ENCODE peak calls at places on chromosomes 11 and 22, in eight cellular contexts. U is transverse colon, L is A549, E is right lobe of liver, O is Peyer's patch, S is IMR-90, J is heart left ventricle, R is adrenal gland. Z is an unnamed sample. For H3K4me1, the result is how much of the 10 kb centered on the place peaks cover.

GRCh38 chr11:128814856-128815705 is 52.0 kb downstream of the KCNJ1 start:
- DNase-seq in S (peak), U (peak), R (peak), L (no peak), E (no peak), O (no peak), J (peak), Z (no peak)

GRCh38 chr22:31289335-31289734 is 3.0 kb downstream of the PIK3IP1 start:
- DNase-seq in L (no peak), E (no peak), S (no peak), R (no peak), J (no peak), O (peak), U (peak), Z (peak)

GRCh38 chr11:133825156-133825555 is 20.2 kb downstream of the SPATA19 start:
- DNase-seq in J (no peak), L (no peak), U (no peak), R (no peak), E (no peak), O (no peak), S (no peak), Z (no peak)

GRCh38 chr11:45982656-45983470 is 60.4 kb downstream of the LARGE2 start:
- DNase-seq in U (no peak), O (no peak), J (peak), R (peak), S (peak), E (no peak), L (no peak), Z (no peak)

GRCh38 chr11:90288207-90288821 is 65.5 kb upstream of the CHORDC1 start:
- DNase-seq in U (no peak), J (no peak), R (no peak), L (peak), E (no peak), O (no peak), S (peak), Z (no peak)

GRCh38 chr22:21952586-21953571 is at the start of gene PPM1F:
- DNase-seq in U (peak), J (peak), R (peak), E (peak), O (peak), S (peak), L (peak), Z (peak)

GRCh38 chr11:95516786-95517185 is 272.8 kb downstream of the FAM76B start:
- DNase-seq in E (no peak), L (no peak), R (no peak), O (no peak), S (peak), U (no peak), J (no peak), Z (no peak)

GRCh38 chr11:86015699-86016098 is 53.2 kb downstream of the PICALM start:
- DNase-seq in E (no peak), S (no peak), L (no peak), J (no peak), U (no peak), R (no peak), O (no peak), Z (no peak)

GRCh38 chr11:9132203-9132878 is 40.9 kb upstream of the SCUBE2 start:
- DNase-seq in L (no peak), S (no peak), U (no peak), R (no peak), O (no peak), J (no peak), E (no peak), Z (no peak)

GRCh38 chr22:17258015-17258827 is 39.0 kb upstream of the ADA2 start:
- DNase-seq in J (peak), R (peak), E (peak), S (no peak), O (peak), L (no peak), U (peak), Z (peak)

GRCh38 chr11:93510196-93510898 is 32.8 kb downstream of the SMCO4 start:
- DNase-seq in R (peak), U (no peak), J (no peak), O (no peak), E (no peak), S (no peak), L (no peak), Z (no peak)

GRCh38 chr22:44667829-44668189 is 34.2 kb upstream of the PRR5 start:
- DNase-seq in J (no peak), R (no peak), L (no peak), S (no peak), O (peak), E (no peak), U (peak), Z (no peak)

GRCh38 chr11:47412152-47412746 is 3.9 kb downstream of the SLC39A13 start:
- DNase-seq in O (peak), R (peak), E (peak), L (peak), J (no peak), U (peak), S (peak), Z (peak)

GRCh38 chr11:69278091-69278867 is 15.7 kb upstream of the MYEOV start:
- DNase-seq in J (no peak), U (peak), R (no peak), E (no peak), S (no peak), L (no peak), O (peak), Z (peak)

GRCh38 chr11:126586303-126586627 is 230.8 kb downstream of the ST3GAL4 start:
- DNase-seq in E (no peak), J (no peak), L (no peak), U (no peak), S (no peak), R (no peak), O (no peak), Z (peak)

GRCh38 chr11:110299006-110299785 is 2.8 kb upstream of the RDX start:
- DNase-seq in O (no peak), E (no peak), J (no peak), L (no peak), R (no peak), S (no peak), U (no peak), Z (no peak)

GRCh38 chr22:30422481-30423295 is 2.9 kb upstream of the MTFP1 start:
- DNase-seq in L (peak), J (peak), E (peak), O (peak), U (peak), S (peak), R (peak), Z (no peak)

GRCh38 chr22:36823177-36823839 is 6.5 kb upstream of the PVALB start:
- DNase-seq in S (peak), R (no peak), O (no peak), U (no peak), E (no peak), J (no peak), L (no peak), Z (no peak)

GRCh38 chr22:36211237-36211881 is 9.8 kb upstream of the APOL4 start:
- DNase-seq in J (peak), U (no peak), O (no peak), L (no peak), R (peak), E (no peak), S (peak), Z (no peak)

GRCh38 chr11:108324587-108324986 is 101.7 kb downstream of the ATM start:
- DNase-seq in J (no peak), E (no peak), S (peak), R (no peak), L (no peak), U (no peak), O (no peak), Z (no peak)

GRCh38 chr11:75563978-75564552 is 2.0 kb downstream of the SERPINH1 start:
- DNase-seq in E (no peak), U (peak), S (peak), L (no peak), O (no peak), R (peak), J (peak), Z (no peak)

GRCh38 chr11:95095858-95096587 is 6.4 kb downstream of the ENDOD1 start:
- DNase-seq in U (no peak), R (no peak), O (no peak), J (no peak), E (no peak), L (no peak), S (peak), Z (no peak)

GRCh38 chr11:75420224-75421034 is 12.6 kb downstream of the KLHL35 start:
- DNase-seq in L (no peak), E (no peak), U (peak), S (no peak), R (no peak), O (no peak), J (no peak), Z (peak)

GRCh38 chr11:10666556-10666955 is 27.0 kb downstream of the IRAG1 start:
- DNase-seq in S (peak), L (no peak), E (no peak), U (no peak), J (no peak), R (no peak), O (no peak), Z (no peak)

GRCh38 chr11:119189393-119189792 is 4.1 kb downstream of the NHERF4 start:
- DNase-seq in R (no peak), L (no peak), E (no peak), O (no peak), J (no peak), S (no peak), U (no peak), Z (no peak)

GRCh38 chr11:29395555-29396072 is 621.2 kb downstream of the KCNA4 start:
- DNase-seq in E (no peak), S (no peak), U (no peak), R (no peak), O (no peak), L (no peak), J (no peak), Z (no peak)

GRCh38 chr11:105609341-105609781 is 512 bp upstream of the GRIA4 start:
- DNase-seq in S (peak), R (no peak), U (no peak), L (no peak), E (no peak), O (peak), J (no peak), Z (peak)

GRCh38 chr11:105611837-105612480 is 2.1 kb downstream of the GRIA4 start:
- DNase-seq in S (no peak), R (no peak), O (no peak), E (no peak), L (no peak), J (no peak), U (no peak), Z (no peak)

GRCh38 chr11:105610796-105611361 is 1.0 kb downstream of the GRIA4 start:
- DNase-seq in U (no peak), S (no peak), E (no peak), L (no peak), O (no peak), R (no peak), J (no peak), Z (no peak)

GRCh38 chr11:105611414-105611813 is 1.5 kb downstream of the GRIA4 start:
- DNase-seq in E (no peak), U (no peak), S (no peak), O (no peak), L (no peak), R (no peak), J (no peak), Z (no peak)

DNA sequence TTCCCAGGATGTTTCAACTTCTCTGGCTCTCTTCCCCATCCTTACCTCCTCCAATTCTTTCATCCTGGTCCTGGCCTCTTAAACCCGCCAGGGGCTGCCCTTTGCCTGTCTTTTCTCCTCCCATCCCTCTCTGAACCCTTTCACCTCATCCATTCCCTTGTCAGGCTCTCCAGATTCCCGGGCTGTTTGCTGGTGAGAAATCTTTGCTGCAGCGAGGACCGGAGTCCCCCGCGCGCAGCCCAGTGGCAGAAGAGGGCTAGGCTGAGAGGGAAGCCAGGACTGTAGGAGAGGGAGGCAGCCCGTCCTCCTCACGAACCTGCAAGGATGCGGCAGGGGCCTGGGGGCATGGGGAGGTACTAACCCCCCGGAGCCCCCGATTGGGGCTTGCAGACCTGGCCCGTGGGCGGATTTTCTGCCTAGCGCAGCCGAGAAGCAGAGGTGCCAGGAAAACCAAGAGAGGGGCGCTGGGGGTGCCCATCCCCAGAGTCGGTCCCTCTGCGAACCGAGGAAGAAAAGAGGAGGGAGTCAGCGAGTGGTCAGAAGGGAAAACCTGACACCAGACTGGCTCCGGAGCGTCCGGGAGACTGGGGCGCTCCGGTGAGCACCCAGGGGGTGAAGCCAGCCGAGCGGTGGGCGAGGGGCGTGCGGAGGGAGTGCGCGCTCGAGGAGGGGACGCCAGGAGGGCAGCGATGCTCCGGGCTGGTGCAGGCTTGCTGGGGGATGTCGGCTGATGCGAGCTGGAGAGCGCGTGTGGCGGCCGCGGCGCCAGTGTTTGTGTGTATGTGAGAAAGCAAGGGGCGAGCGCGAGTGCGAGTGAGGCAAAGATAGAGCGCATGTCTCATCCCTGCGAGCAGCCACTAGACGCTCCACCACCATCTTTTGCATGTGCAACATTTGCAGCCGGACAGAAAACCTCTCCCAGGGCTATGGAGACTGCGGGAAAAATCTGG is at the start of gene GRIA4:
- DNase-seq in R (peak), L (no peak), S (peak), U (no peak), O (peak), E (peak), J (peak), Z (peak)
- H3K4me3 ChIP-seq in R (peak), L (peak), S (peak), U (peak), O (peak), E (no peak), J (peak), Z (peak)

DNA sequence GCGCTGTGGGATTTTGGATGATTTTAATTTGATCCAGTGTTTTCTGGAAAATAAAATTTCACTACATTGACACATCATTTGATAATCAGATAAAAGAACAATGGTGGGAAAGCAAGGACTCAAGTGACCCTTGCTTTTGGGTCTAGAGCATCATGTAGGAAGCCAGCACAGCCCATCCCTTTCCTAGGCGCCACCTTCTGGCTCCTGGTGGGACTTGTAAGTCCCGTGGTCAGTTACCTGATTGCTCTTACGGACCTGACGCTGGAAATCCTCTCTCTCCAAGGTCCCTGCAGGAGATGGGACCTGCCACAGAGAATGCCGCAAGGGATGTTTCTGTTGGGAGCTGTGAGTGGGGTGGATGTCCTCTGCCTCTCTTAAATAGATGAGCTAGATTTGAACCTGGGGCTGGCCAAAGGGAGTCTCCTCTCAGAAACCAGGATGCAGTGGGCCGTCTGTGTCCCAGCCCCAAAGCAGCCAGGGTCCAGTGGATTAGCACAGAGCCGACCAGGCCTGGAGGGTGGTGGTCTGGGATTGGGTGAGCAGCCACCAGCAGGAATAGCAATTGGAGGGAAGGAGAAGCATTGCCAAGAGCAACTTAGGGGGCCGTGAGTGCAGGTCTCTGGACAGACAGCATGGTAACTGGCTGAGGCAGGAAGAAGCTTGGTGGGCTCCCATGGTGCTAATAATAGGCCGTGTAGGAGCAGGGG is 21.7 kb downstream of the TIMP3 start:
- DNase-seq in O (peak), J (no peak), L (peak), S (peak), R (peak), U (peak), E (no peak), Z (no peak)
- H3K4me1 ChIP-seq in O (under half), J (half or more), L (under half), S (under half), R (under half), U (under half), E (under half), Z (half or more)

DNA sequence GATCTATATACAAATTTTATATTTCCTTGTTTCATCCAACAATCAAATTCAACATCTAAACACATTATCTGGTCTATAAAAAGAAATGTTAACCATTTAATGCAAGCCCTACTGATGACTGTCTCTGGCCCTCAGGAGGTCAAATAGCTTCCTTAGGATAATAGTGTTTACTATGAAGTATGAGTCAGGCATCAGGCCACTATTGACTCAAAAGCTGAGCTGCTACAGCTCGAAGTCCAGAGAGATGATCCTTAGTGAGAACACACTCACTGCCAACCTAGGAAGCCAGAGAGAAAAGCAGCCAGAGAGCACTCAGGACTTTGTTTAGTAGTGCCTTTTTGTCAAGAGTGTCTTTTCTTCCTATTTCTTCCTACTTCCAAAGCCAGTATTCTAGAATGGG is 171.8 kb downstream of the SOX6 start:
- DNase-seq in O (peak), U (peak), S (peak), J (no peak), L (peak), R (no peak), E (no peak), Z (no peak)
- TF ChIP-seq POLR2A in O (no peak), U (no peak), S (no peak), J (no peak), L (no peak), R (no peak), E (peak), Z (no peak)

GRCh38 chr11:112564228-112564955 is 303.7 kb upstream of the PLET1 start:
- DNase-seq in U (peak), E (peak), O (no peak), L (no peak), R (peak), J (peak), S (peak), Z (no peak)
- H3K4me3 ChIP-seq in U (no peak), E (no peak), O (no peak), L (no peak), R (no peak), J (no peak), S (no peak), Z (no peak)

GRCh38 chr11:44083906-44084305 is 11.6 kb upstream of the EXT2 start:
- DNase-seq in U (no peak), J (no peak), L (no peak), O (no peak), R (no peak), S (no peak), E (no peak), Z (no peak)

GRCh38 chr11:44085330-44085729 is 10.1 kb upstream of the EXT2 start:
- DNase-seq in O (no peak), J (no peak), L (no peak), S (no peak), U (no peak), E (no peak), R (no peak), Z (no peak)

GRCh38 chr11:44082645-44083044 is 12.8 kb upstream of the EXT2 start:
- DNase-seq in O (no peak), U (no peak), L (no peak), S (no peak), J (no peak), R (no peak), E (no peak), Z (no peak)

GRCh38 chr11:44080951-44081350 is 14.5 kb upstream of the EXT2 start:
- DNase-seq in L (no peak), S (no peak), O (no peak), J (no peak), R (no peak), U (no peak), E (no peak), Z (no peak)

GRCh38 chr11:44083433-44083832 is 12.0 kb upstream of the EXT2 start:
- DNase-seq in O (no peak), L (no peak), J (no peak), R (no peak), U (no peak), E (no peak), S (no peak), Z (no peak)
- H3K4me1 ChIP-seq in O (under half), L (under half), J (under half), R (under half), U (under half), E (under half), S (under half), Z (under half)

DNA sequence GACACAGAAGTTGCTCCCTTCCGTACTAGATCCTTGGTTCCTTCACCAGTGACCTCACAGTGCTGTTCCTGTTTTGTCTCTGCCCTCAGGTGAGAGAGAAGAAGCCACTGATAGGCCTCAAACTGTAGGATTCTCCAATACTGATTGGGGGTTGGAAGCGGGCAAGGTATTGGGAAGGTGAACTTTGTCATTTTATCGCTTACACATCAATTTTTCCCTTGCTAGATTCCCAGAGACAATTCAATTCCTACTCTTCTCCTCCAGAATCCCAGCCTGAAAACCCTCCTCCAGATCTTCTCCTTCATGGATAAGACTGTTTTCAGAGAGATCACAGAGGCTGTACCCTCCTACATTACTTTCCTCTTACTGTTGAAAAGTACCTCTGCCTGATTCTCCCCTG is 9.4 kb upstream of the OR2D3 start:
- DNase-seq in J (no peak), R (no peak), O (no peak), U (no peak), L (no peak), S (no peak), E (no peak), Z (no peak)
- TF ChIP-seq POLR2A in J (no peak), R (no peak), O (no peak), U (no peak), L (no peak), S (no peak), E (no peak), Z (no peak)

GRCh38 chr22:50481045-50481439 is 301 bp upstream of the ADM2 start:
- DNase-seq in L (no peak), S (no peak), O (no peak), R (no peak), E (no peak), U (no peak), J (no peak), Z (no peak)
- H3K4me3 ChIP-seq in L (peak), S (peak), O (peak), R (peak), E (peak), U (peak), J (peak), Z (peak)

GRCh38 chr11:11981840-11982239 is 26.6 kb downstream of the DKK3 start:
- DNase-seq in L (no peak), R (no peak), S (no peak), U (no peak), E (no peak), J (no peak), O (no peak), Z (no peak)
- H3K4me1 ChIP-seq in L (half or more), R (under half), S (half or more), U (under half), E (under half), J (half or more), O (under half), Z (under half)